ENCODE peak calls at places on chromosome 6, in nine cellular contexts. I, B, E, O, T, L, V, X and A are unnamed samples. For H3K27me3, the result is how much of the 10 kb centered on the place peaks cover.

GRCh38 chr6:69421986-69422385 is 374.8 kb downstream of the LMBRD1 start:
- DNase-seq in I (no peak), B (no peak), E (no peak), O (no peak), T (no peak), L (no peak), V (no peak), X (no peak), A (no peak)

GRCh38 chr6:75557068-75557467 is 44.6 kb upstream of the SENP6 start:
- DNase-seq in I (no peak), B (no peak), E (no peak), O (no peak), T (no peak), L (no peak), V (no peak), X (no peak), A (no peak)

GRCh38 chr6:13711384-13711725 is 280 bp downstream of the RANBP9 start:
- DNase-seq in I (no peak), B (no peak), E (no peak), O (peak), T (no peak), L (no peak), V (no peak), X (no peak), A (no peak)

GRCh38 chr6:72959821-72960220 is 265.5 kb downstream of the KHDC1L start:
- DNase-seq in I (no peak), B (no peak), E (no peak), O (no peak), T (no peak), L (no peak), V (peak), X (no peak), A (no peak)

GRCh38 chr6:105726902-105727655 is 324.2 kb upstream of the PREP start:
- DNase-seq in I (no peak), B (no peak), E (no peak), O (no peak), T (no peak), L (peak), V (peak), X (no peak), A (no peak)

GRCh38 chr6:101393291-101394251 is at the start of gene GRIK2:
- DNase-seq in I (peak), B (peak), E (peak), O (peak), T (no peak), L (peak), V (peak), X (no peak), A (no peak)

GRCh38 chr6:816510-817084 is 123.7 kb upstream of the EXOC2 start:
- DNase-seq in I (no peak), B (no peak), E (no peak), O (no peak), T (no peak), L (no peak), V (no peak), X (no peak), A (no peak)

GRCh38 chr6:5787054-5787720 is 219.5 kb downstream of the NRN1 start:
- DNase-seq in I (no peak), B (no peak), E (no peak), O (no peak), T (no peak), L (no peak), V (no peak), X (no peak), A (no peak)

GRCh38 chr6:89385846-89386245 is 26.2 kb downstream of the RRAGD start:
- DNase-seq in I (no peak), B (no peak), E (no peak), O (no peak), T (no peak), L (no peak), V (no peak), X (no peak), A (no peak)

GRCh38 chr6:111552241-111552744 is 53.4 kb downstream of the TRAF3IP2 start:
- DNase-seq in I (peak), B (peak), E (peak), O (no peak), T (peak), L (peak), V (peak), X (peak), A (peak)

GRCh38 chr6:161418458-161418945 is 144.6 kb upstream of the AGPAT4 start:
- DNase-seq in I (peak), B (peak), E (peak), O (no peak), T (peak), L (peak), V (peak), X (peak), A (no peak)

GRCh38 chr6:163825033-163825432 is 410.5 kb downstream of the QKI start:
- DNase-seq in I (no peak), B (no peak), E (peak), O (no peak), T (no peak), L (no peak), V (peak), X (no peak), A (no peak)

GRCh38 chr6:61555993-61556392 is 730.0 kb downstream of the KHDRBS2 start:
- DNase-seq in I (no peak), B (no peak), E (no peak), O (peak), T (no peak), L (no peak), V (no peak), X (no peak), A (no peak)

GRCh38 chr6:39309942-39310531 is 4.2 kb downstream of the KCNK17 start:
- DNase-seq in I (peak), B (peak), E (peak), O (peak), T (peak), L (peak), V (peak), X (peak), A (peak)

GRCh38 chr6:19864285-19864684 is 27.1 kb downstream of the ID4 start:
- DNase-seq in I (no peak), B (no peak), E (no peak), O (no peak), T (no peak), L (no peak), V (no peak), X (no peak), A (no peak)

GRCh38 chr6:136571065-136571464 is 20.8 kb upstream of the MAP7 start:
- DNase-seq in I (no peak), B (no peak), E (no peak), O (no peak), T (no peak), L (no peak), V (no peak), X (no peak), A (no peak)

GRCh38 chr6:56708810-56709597 is 66.3 kb upstream of the DST start:
- DNase-seq in I (peak), B (peak), E (peak), O (no peak), T (no peak), L (peak), V (peak), X (peak), A (no peak)

GRCh38 chr6:128597004-128597403 is 76.6 kb upstream of the PTPRK start:
- DNase-seq in I (no peak), B (no peak), E (peak), O (no peak), T (no peak), L (peak), V (no peak), X (no peak), A (no peak)
- H3K27ac ChIP-seq in I (no peak), B (no peak), E (peak), O (no peak), T (no peak), L (peak), V (no peak), X (no peak), A (no peak)

GRCh38 chr6:36649721-36650484 is 28.6 kb upstream of the CDKN1A start:
- DNase-seq in I (peak), B (no peak), E (no peak), O (no peak), T (no peak), L (no peak), V (no peak), X (no peak), A (no peak)
- H3K27me3 ChIP-seq in I (under half), B (under half), E (under half), O (under half), T (under half), L (under half), V (under half), X (under half), A (under half)

GRCh38 chr6:140050232-140050995 is 676.0 kb upstream of the CITED2 start:
- DNase-seq in I (peak), B (no peak), E (peak), O (no peak), T (no peak), L (peak), V (peak), X (no peak), A (peak)

GRCh38 chr6:140047321-140047720 is 672.9 kb upstream of the CITED2 start:
- DNase-seq in I (peak), B (no peak), E (no peak), O (no peak), T (no peak), L (no peak), V (no peak), X (no peak), A (no peak)

GRCh38 chr6:140048202-140048790 is 673.8 kb upstream of the CITED2 start:
- DNase-seq in I (peak), B (no peak), E (no peak), O (no peak), T (no peak), L (no peak), V (no peak), X (no peak), A (no peak)

GRCh38 chr6:140051521-140052455 is 677.3 kb upstream of the CITED2 start:
- DNase-seq in I (peak), B (no peak), E (peak), O (no peak), T (no peak), L (peak), V (peak), X (peak), A (no peak)

DNA sequence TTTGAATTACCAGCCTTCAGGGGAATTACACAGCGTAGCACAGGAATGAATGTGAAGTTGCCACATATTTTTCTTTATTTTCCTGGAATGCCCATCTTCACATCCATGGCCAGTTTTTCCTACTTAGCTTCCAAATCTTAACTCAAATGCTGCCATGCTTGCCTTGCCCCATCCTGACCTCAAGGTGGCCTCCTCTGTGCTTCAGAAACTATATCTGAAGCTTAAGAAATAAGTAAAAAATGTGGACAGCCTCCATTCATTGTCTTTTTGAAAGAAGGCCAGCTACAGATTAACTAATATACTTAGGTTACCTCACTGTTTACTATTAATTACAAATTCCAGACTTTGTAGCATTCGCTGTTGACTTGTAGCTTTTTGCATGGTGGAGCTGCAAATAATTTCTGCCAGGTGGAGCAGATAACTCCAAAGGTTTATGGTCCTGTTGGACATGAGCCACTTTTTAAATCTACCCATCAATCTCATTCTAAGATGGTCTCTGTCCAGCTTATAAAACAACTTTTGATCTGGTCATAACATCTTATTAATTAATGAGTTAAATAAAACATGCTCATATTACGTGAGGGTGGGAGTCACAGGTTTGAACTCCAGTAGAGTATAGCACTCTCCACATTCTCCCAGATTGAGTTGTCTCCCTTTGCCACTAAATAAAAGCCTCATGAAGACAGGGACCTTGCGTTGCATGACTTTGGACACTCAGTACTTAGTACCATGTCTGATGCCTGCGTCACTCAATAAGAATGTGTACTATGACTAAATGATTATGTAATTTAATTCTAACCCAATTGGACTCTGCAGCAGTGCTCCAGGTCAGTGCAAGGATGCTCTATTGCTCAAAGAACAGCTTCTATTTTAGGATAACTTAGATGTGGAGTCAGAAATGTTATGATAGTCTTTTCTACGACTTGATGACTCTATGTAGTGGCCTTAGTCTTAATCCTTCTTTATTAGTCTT is 678.6 kb upstream of the CITED2 start:
- DNase-seq in I (peak), B (peak), E (peak), O (no peak), T (no peak), L (peak), V (peak), X (no peak), A (no peak)
- TF ChIP-seq CTCF in I (peak), B (peak), E (peak), O (no peak), T (no peak), L (peak), V (peak), X (peak), A (no peak)

GRCh38 chr6:42047220-42047590 is 3.1 kb upstream of the TAF8 start:
- DNase-seq in I (no peak), B (no peak), E (no peak), O (no peak), T (no peak), L (no peak), V (no peak), X (no peak), A (no peak)

GRCh38 chr6:42049116-42049809 is 1.1 kb upstream of the TAF8 start:
- DNase-seq in I (no peak), B (no peak), E (no peak), O (no peak), T (peak), L (no peak), V (no peak), X (no peak), A (peak)

GRCh38 chr6:42047790-42048405 is 2.4 kb upstream of the TAF8 start:
- DNase-seq in I (no peak), B (peak), E (no peak), O (no peak), T (peak), L (no peak), V (no peak), X (no peak), A (no peak)

GRCh38 chr6:42045538-42046460 is 4.5 kb upstream of the TAF8 start:
- DNase-seq in I (peak), B (peak), E (peak), O (peak), T (peak), L (peak), V (peak), X (peak), A (peak)

GRCh38 chr6:42046491-42047219 is 3.7 kb upstream of the TAF8 start:
- DNase-seq in I (no peak), B (no peak), E (no peak), O (no peak), T (no peak), L (peak), V (peak), X (no peak), A (no peak)
- H3K27ac ChIP-seq in I (no peak), B (no peak), E (peak), O (peak), T (peak), L (peak), V (no peak), X (peak), A (peak)

GRCh38 chr6:99093781-99094180 is 146.0 kb upstream of the FBXL4 start:
- DNase-seq in I (no peak), B (no peak), E (no peak), O (no peak), T (no peak), L (no peak), V (no peak), X (no peak), A (no peak)

GRCh38 chr6:99096186-99096585 is 148.4 kb upstream of the FBXL4 start:
- DNase-seq in I (no peak), B (no peak), E (no peak), O (no peak), T (no peak), L (no peak), V (no peak), X (no peak), A (no peak)

DNA sequence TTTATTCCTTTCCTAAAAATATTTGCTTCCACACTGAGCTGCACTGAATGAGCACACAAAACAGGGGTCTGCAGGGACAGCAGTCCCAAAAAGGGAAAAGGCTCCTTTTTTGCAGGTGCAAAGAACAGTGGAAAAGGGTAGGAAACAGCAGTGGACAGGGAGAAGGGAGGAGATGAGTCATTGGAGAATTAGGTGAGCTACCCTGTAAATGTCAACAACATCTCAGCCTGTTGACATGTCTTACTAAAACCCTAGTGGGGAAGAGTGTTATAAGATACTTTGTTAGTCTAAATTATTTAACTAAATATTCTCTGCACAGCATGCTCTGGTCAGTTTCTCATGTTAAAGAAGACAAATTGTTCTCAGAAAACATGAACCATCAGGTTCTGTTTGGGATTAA is 151.5 kb upstream of the FBXL4 start:
- DNase-seq in I (no peak), B (no peak), E (peak), O (no peak), T (no peak), L (no peak), V (no peak), X (no peak), A (no peak)
- H3K27me3 ChIP-seq in I (under half), B (under half), E (under half), O (under half), T (under half), L (under half), V (under half), X (under half), A (under half)